ENCODE peak calls at places on chromosome 19, in seven cellular contexts. One of them, this sample, is unnamed.

GRCh38 chr19:6971366-6971765 is 49.9 kb downstream of the MBD3L2B start:
- DNase-seq in ascending aorta: no peak
- DNase-seq in A549: no peak
- DNase-seq in HCT116: no peak
- DNase-seq in psoas muscle: no peak
- DNase-seq in IMR-90: no peak
- DNase-seq in heart left ventricle: no peak
- DNase-seq in this sample: no peak

GRCh38 chr19:35142531-35143230 is 374 bp upstream of the FXYD7 start:
- DNase-seq in HCT116: no peak
- DNase-seq in IMR-90: no peak
- DNase-seq in A549: peak; percentile 74
- DNase-seq in ascending aorta: no peak
- DNase-seq in heart left ventricle: peak; percentile 43
- DNase-seq in psoas muscle: no peak
- DNase-seq in this sample: no peak

GRCh38 chr19:33758541-33759013 is 38.1 kb upstream of the KCTD15 start:
- DNase-seq in IMR-90: peak; percentile 5
- DNase-seq in HCT116: no peak
- DNase-seq in A549: peak; percentile 57
- DNase-seq in psoas muscle: no peak
- DNase-seq in heart left ventricle: no peak
- DNase-seq in ascending aorta: no peak
- DNase-seq in this sample: no peak

GRCh38 chr19:29620931-29621351 is 14.9 kb downstream of the POP4 start:
- DNase-seq in heart left ventricle: no peak
- DNase-seq in HCT116: no peak
- DNase-seq in IMR-90: no peak
- DNase-seq in psoas muscle: no peak
- DNase-seq in ascending aorta: no peak
- DNase-seq in A549: no peak
- DNase-seq in this sample: no peak

GRCh38 chr19:34313188-34313587 is 51.8 kb upstream of the GPI start:
- DNase-seq in psoas muscle: no peak
- DNase-seq in IMR-90: peak; percentile 84
- DNase-seq in heart left ventricle: peak; percentile 23
- DNase-seq in ascending aorta: no peak
- DNase-seq in HCT116: no peak
- DNase-seq in A549: no peak
- DNase-seq in this sample: no peak

GRCh38 chr19:32238076-32238475 is 107.3 kb upstream of the ZNF507 start:
- DNase-seq in HCT116: no peak
- DNase-seq in ascending aorta: no peak
- DNase-seq in psoas muscle: no peak
- DNase-seq in IMR-90: no peak
- DNase-seq in heart left ventricle: no peak
- DNase-seq in A549: no peak
- DNase-seq in this sample: peak; percentile 32

GRCh38 chr19:39139305-39140194 is 14.0 kb downstream of the PAK4 start:
- DNase-seq in IMR-90: no peak
- DNase-seq in ascending aorta: no peak
- DNase-seq in HCT116: no peak
- DNase-seq in heart left ventricle: no peak
- DNase-seq in A549: no peak
- DNase-seq in psoas muscle: no peak
- DNase-seq in this sample: no peak

GRCh38 chr19:12774588-12775555 is at the start of gene HOOK2:
- DNase-seq in HCT116: peak; percentile 95
- DNase-seq in heart left ventricle: peak; percentile 57
- DNase-seq in A549: no peak
- DNase-seq in psoas muscle: no peak
- DNase-seq in IMR-90: no peak
- DNase-seq in ascending aorta: no peak
- DNase-seq in this sample: no peak

GRCh38 chr19:7652061-7652641 is 15.2 kb downstream of the STXBP2 start:
- DNase-seq in ascending aorta: no peak
- DNase-seq in HCT116: peak; percentile 74
- DNase-seq in heart left ventricle: peak; percentile 74
- DNase-seq in psoas muscle: peak; percentile 83
- DNase-seq in IMR-90: peak; percentile 60
- DNase-seq in A549: peak; percentile 85
- DNase-seq in this sample: peak; percentile 81

GRCh38 chr19:15562861-15563260 is 52.2 kb upstream of the CYP4F8 start:
- DNase-seq in A549: no peak
- DNase-seq in heart left ventricle: no peak
- DNase-seq in psoas muscle: no peak
- DNase-seq in ascending aorta: no peak
- DNase-seq in HCT116: peak; percentile 28
- DNase-seq in IMR-90: peak; percentile 4
- DNase-seq in this sample: no peak

GRCh38 chr19:32181356-32181920 is 164.0 kb upstream of the ZNF507 start:
- DNase-seq in heart left ventricle: no peak
- DNase-seq in A549: no peak
- DNase-seq in psoas muscle: no peak
- DNase-seq in ascending aorta: no peak
- DNase-seq in IMR-90: no peak
- DNase-seq in HCT116: no peak
- DNase-seq in this sample: no peak

GRCh38 chr19:15378529-15379082 is 981 bp downstream of the AKAP8 start:
- DNase-seq in A549: peak; percentile 31
- DNase-seq in ascending aorta: no peak
- DNase-seq in HCT116: no peak
- DNase-seq in psoas muscle: no peak
- DNase-seq in IMR-90: peak; percentile 41
- DNase-seq in heart left ventricle: no peak
- DNase-seq in this sample: no peak

GRCh38 chr19:566844-567243 is 5.6 kb upstream of the BSG start:
- DNase-seq in ascending aorta: no peak
- DNase-seq in heart left ventricle: no peak
- DNase-seq in psoas muscle: no peak
- DNase-seq in HCT116: no peak
- DNase-seq in A549: no peak
- DNase-seq in IMR-90: no peak
- DNase-seq in this sample: no peak

GRCh38 chr19:39765091-39766076 is 13.3 kb upstream of the LEUTX start:
- DNase-seq in ascending aorta: no peak
- DNase-seq in heart left ventricle: peak; percentile 17
- DNase-seq in psoas muscle: peak; percentile 27
- DNase-seq in IMR-90: peak; percentile 41
- DNase-seq in HCT116: peak; percentile 36
- DNase-seq in A549: peak; percentile 82
- DNase-seq in this sample: no peak

GRCh38 chr19:53183146-53183545 is 10.0 kb downstream of the ZNF665 start:
- DNase-seq in ascending aorta: no peak
- DNase-seq in HCT116: no peak
- DNase-seq in psoas muscle: no peak
- DNase-seq in A549: no peak
- DNase-seq in heart left ventricle: no peak
- DNase-seq in IMR-90: peak; percentile 66
- DNase-seq in this sample: no peak

GRCh38 chr19:35470128-35470527 is 20.1 kb downstream of the KRTDAP start:
- DNase-seq in psoas muscle: no peak
- DNase-seq in ascending aorta: no peak
- DNase-seq in heart left ventricle: no peak
- DNase-seq in HCT116: no peak
- DNase-seq in A549: no peak
- DNase-seq in IMR-90: no peak
- DNase-seq in this sample: no peak

GRCh38 chr19:43624933-43625332 is 5.5 kb upstream of the ZNF428 start:
- DNase-seq in HCT116: peak; percentile 72
- DNase-seq in psoas muscle: peak; percentile 31
- DNase-seq in IMR-90: peak; percentile 8
- DNase-seq in heart left ventricle: peak; percentile 36
- DNase-seq in ascending aorta: peak; percentile 27
- DNase-seq in A549: peak; percentile 49
- DNase-seq in this sample: no peak

GRCh38 chr19:49655570-49656455 is 9.8 kb downstream of the IRF3 start:
- DNase-seq in A549: no peak
- DNase-seq in ascending aorta: no peak
- DNase-seq in psoas muscle: no peak
- DNase-seq in heart left ventricle: no peak
- DNase-seq in IMR-90: no peak
- DNase-seq in HCT116: no peak
- DNase-seq in this sample: no peak

GRCh38 chr19:16381756-16382401 is 57.3 kb downstream of the KLF2 start:
- DNase-seq in heart left ventricle: peak; percentile 90
- DNase-seq in IMR-90: no peak
- DNase-seq in ascending aorta: peak; percentile 94
- DNase-seq in A549: no peak
- DNase-seq in psoas muscle: peak; percentile 94
- DNase-seq in HCT116: no peak
- DNase-seq in this sample: peak; percentile 98

DNA sequence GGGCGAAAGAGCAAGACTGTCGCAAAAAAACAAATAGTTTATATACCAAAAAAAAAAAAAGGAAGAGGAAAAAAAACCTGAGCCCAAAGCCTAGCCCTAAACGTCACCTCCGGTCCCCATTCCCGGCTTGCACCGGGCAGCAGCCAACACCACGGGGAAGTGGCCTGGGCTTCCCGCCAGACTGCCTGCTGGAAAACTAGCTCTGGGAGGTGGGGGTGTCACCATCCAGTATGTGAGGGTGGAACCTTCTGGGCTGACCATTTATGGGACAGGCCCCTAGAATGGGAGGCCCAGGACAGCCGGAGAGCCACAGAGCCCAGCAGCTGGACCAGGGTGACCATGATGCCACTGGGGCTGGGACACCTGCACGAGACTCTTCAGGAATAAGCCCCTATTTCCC is 37.3 kb downstream of the IL12RB1 start:
- DNase-seq in heart left ventricle: peak; percentile 98
- DNase-seq in HCT116: no peak
- DNase-seq in A549: no peak
- DNase-seq in IMR-90: peak; percentile 25
- DNase-seq in ascending aorta: peak; percentile 77
- DNase-seq in psoas muscle: peak; percentile 92
- DNase-seq in this sample: peak; percentile 94
- H3K27ac ChIP-seq in heart left ventricle: peak overlapping the region; percentile 95
- H3K27ac ChIP-seq in HCT116: no peak overlapping the region
- H3K27ac ChIP-seq in A549: no peak overlapping the region
- H3K27ac ChIP-seq in IMR-90: no peak overlapping the region
- H3K27ac ChIP-seq in ascending aorta: peak overlapping the region; percentile 87
- H3K27ac ChIP-seq in psoas muscle: peak overlapping the region; percentile 90
- H3K27ac ChIP-seq in this sample: peak overlapping the region; percentile 84

GRCh38 chr19:48635263-48635965 is 1.8 kb downstream of the DBP start:
- DNase-seq in ascending aorta: no peak
- DNase-seq in IMR-90: no peak
- DNase-seq in HCT116: no peak
- DNase-seq in heart left ventricle: peak; percentile 84
- DNase-seq in A549: peak; percentile 73
- DNase-seq in psoas muscle: peak; percentile 80
- DNase-seq in this sample: no peak
- H3K4me1 ChIP-seq in ascending aorta: peaks cover 24% of the 10 kb centered on the region
- H3K4me1 ChIP-seq in IMR-90: peaks cover 39% of the 10 kb centered on the region
- H3K4me1 ChIP-seq in HCT116: peaks cover 78% of the 10 kb centered on the region
- H3K4me1 ChIP-seq in heart left ventricle: peaks cover 42% of the 10 kb centered on the region
- H3K4me1 ChIP-seq in A549: peaks cover 55% of the 10 kb centered on the region
- H3K4me1 ChIP-seq in psoas muscle: peaks cover 50% of the 10 kb centered on the region
- H3K4me1 ChIP-seq in this sample: peaks cover 70% of the 10 kb centered on the region

DNA sequence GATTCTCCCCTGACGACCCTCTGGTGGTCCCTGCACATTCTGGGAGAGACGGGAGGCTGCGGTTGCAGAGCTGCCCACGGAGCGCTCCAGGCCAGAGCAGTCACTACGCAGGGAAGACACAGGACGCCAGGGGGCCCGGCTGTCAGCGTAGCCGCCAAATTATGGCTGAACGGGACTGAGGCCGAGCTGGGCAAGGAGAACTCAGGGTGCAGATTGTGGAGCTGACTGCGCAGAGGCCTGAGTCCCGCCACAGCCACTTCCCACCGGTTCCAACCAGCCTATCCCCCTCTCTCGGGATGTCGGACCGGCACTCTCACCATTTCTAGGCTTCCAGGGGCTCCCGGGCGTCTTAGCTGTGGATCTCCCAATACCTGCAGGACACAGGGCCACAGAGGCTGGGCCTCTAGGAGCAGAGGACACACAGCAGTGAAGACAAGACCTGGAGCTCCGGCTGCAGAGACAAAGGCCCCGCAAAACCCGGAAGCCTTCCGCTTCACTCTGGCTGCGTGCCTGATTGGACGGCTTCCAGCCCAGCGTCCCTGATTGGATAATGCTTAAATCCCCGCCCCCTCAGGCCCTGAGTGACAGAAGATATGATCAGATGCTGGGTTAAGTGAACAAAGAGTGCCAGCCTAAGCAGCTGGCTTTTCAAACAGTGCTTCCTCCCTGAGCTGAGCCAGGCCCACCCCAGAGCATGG is at the start of gene ZNF737:
- DNase-seq in A549: peak; percentile 24
- DNase-seq in ascending aorta: peak; percentile 78
- DNase-seq in IMR-90: peak; percentile 91
- DNase-seq in HCT116: no peak
- DNase-seq in psoas muscle: peak; percentile 95
- DNase-seq in heart left ventricle: peak; percentile 96
- DNase-seq in this sample: peak; percentile 98
- TF ChIP-seq CTCF in A549: no peak
- TF ChIP-seq CTCF in ascending aorta: peak; percentile 29
- TF ChIP-seq CTCF in IMR-90: peak; percentile 9
- TF ChIP-seq CTCF in HCT116: no peak
- TF ChIP-seq CTCF in psoas muscle: peak; percentile 46
- TF ChIP-seq CTCF in heart left ventricle: peak; percentile 36
- TF ChIP-seq CTCF in this sample: peak; percentile 48

GRCh38 chr19:2268861-2269243 is 12.6 kb upstream of the JSRP1 start:
- DNase-seq in heart left ventricle: no peak
- DNase-seq in A549: no peak
- DNase-seq in ascending aorta: no peak
- DNase-seq in psoas muscle: no peak
- DNase-seq in HCT116: no peak
- DNase-seq in IMR-90: no peak
- DNase-seq in this sample: no peak

GRCh38 chr19:2269244-2270156 is 12.5 kb downstream of the PEAK3 start:
- DNase-seq in ascending aorta: peak; percentile 91
- DNase-seq in psoas muscle: peak; percentile 99
- DNase-seq in HCT116: peak; percentile 85
- DNase-seq in IMR-90: peak; percentile 93
- DNase-seq in heart left ventricle: peak; percentile 99
- DNase-seq in A549: peak; percentile 94
- DNase-seq in this sample: peak; percentile 98

GRCh38 chr19:2270157-2270571 is 11.8 kb downstream of the PEAK3 start:
- DNase-seq in A549: no peak
- DNase-seq in heart left ventricle: peak; percentile 54
- DNase-seq in HCT116: no peak
- DNase-seq in ascending aorta: no peak
- DNase-seq in IMR-90: no peak
- DNase-seq in psoas muscle: peak; percentile 79
- DNase-seq in this sample: no peak

GRCh38 chr19:2266183-2266993 is 10.2 kb upstream of the JSRP1 start:
- DNase-seq in IMR-90: peak; percentile 75
- DNase-seq in A549: no peak
- DNase-seq in HCT116: no peak
- DNase-seq in psoas muscle: peak; percentile 86
- DNase-seq in heart left ventricle: peak; percentile 90
- DNase-seq in ascending aorta: peak; percentile 70
- DNase-seq in this sample: peak; percentile 87

DNA sequence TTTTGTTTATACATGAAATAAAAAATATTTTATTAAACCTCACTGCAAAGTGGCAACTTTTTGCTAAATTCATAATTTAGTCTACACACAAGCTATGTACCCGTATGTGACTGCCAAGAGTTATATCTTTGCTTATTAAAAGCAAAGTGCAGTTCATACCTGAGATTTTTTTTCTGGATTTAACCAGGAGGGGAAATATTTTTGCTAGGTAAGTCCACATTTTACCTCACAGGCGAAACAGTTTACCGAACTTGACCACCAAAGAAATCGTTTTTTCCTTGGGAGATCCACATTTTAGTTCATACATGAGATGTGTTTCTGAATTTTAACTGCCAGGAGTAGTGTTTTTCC is 12.2 kb upstream of the JSRP1 start:
- DNase-seq in HCT116: no peak
- DNase-seq in ascending aorta: no peak
- DNase-seq in IMR-90: no peak
- DNase-seq in heart left ventricle: no peak
- DNase-seq in psoas muscle: no peak
- DNase-seq in A549: no peak
- DNase-seq in this sample: no peak
- H3K27ac ChIP-seq in HCT116: no peak overlapping the region
- H3K27ac ChIP-seq in ascending aorta: peak overlapping the region; percentile 99
- H3K27ac ChIP-seq in IMR-90: no peak overlapping the region
- H3K27ac ChIP-seq in heart left ventricle: no peak overlapping the region
- H3K27ac ChIP-seq in psoas muscle: peak overlapping the region; percentile 99
- H3K27ac ChIP-seq in A549: peak overlapping the region; percentile 79
- H3K27ac ChIP-seq in this sample: no peak overlapping the region

This sample was measured in right atrium auricular region.